ENCODE peak calls at places on chromosome 22, in four cellular contexts. Z is K562, G is A549, H is HepG2. E is an unnamed sample.

GRCh38 chr22:28332410-28332809 is 347.2 kb downstream of the TTC28 start:
- DNase-seq in Z (no peak), H (no peak), G (no peak), E (no peak)

GRCh38 chr22:48520888-48521600 is 1306.6 kb downstream of the BRD1 start:
- DNase-seq in H (no peak), Z (no peak), G (no peak), E (no peak)

GRCh38 chr22:24157783-24158170 is 23.5 kb upstream of the SUSD2 start:
- DNase-seq in G (no peak), H (no peak), Z (no peak), E (no peak)

GRCh38 chr22:50711446-50712340 is 26.3 kb upstream of the ACR start:
- DNase-seq in Z (no peak), G (no peak), H (no peak), E (no peak)

GRCh38 chr22:26812731-26813130 is 155.3 kb downstream of the MIAT start:
- DNase-seq in Z (no peak), H (no peak), G (no peak), E (no peak)

GRCh38 chr22:33796494-33796893 is 123.8 kb downstream of the LARGE1 start:
- DNase-seq in Z (no peak), H (no peak), G (no peak), E (no peak)

GRCh38 chr22:24985824-24986214 is 33.3 kb downstream of the KIAA1671 start:
- DNase-seq in G (no peak), H (peak; percentile 46), Z (no peak), E (no peak)

GRCh38 chr22:30422481-30423295 is 2.9 kb upstream of the MTFP1 start:
- DNase-seq in H (peak; percentile 81), G (peak; percentile 75), Z (peak; percentile 40), E (peak; percentile 46)

GRCh38 chr22:24391836-24392217 is 35.6 kb upstream of the ADORA2A start:
- DNase-seq in G (no peak), Z (no peak), H (no peak), E (no peak)

GRCh38 chr22:45887202-45888131 is 89.5 kb downstream of the WNT7B start:
- DNase-seq in G (no peak), Z (no peak), H (no peak), E (peak; percentile 6)

GRCh38 chr22:48404004-48404403 is 1423.7 kb downstream of the BRD1 start:
- DNase-seq in H (no peak), Z (no peak), G (no peak), E (no peak)

GRCh38 chr22:20946080-20946986 is 20.7 kb upstream of the AIFM3 start:
- DNase-seq in Z (no peak), G (no peak), H (no peak), E (no peak)

GRCh38 chr22:45503816-45504702 is 1.4 kb downstream of the FBLN1 start:
- DNase-seq in G (no peak), H (no peak), Z (no peak), E (peak; percentile 46)

GRCh38 chr22:30636226-30637077 is 871 bp downstream of the SLC35E4 start:
- DNase-seq in Z (no peak), G (no peak), H (no peak), E (peak; percentile 25)

GRCh38 chr22:48242461-48242864 is 1480.0 kb downstream of the TBC1D22A start:
- DNase-seq in H (no peak), G (no peak), Z (no peak), E (no peak)

GRCh38 chr22:31250740-31251330 is 38.7 kb downstream of the LIMK2 start:
- DNase-seq in Z (no peak), H (peak; percentile 87), G (no peak), E (no peak)

GRCh38 chr22:48636746-48637145 is 1190.9 kb downstream of the BRD1 start:
- DNase-seq in Z (no peak), G (no peak), H (no peak), E (no peak)

GRCh38 chr22:24209016-24209415 is 27.7 kb downstream of the SUSD2 start:
- DNase-seq in G (no peak), H (no peak), Z (no peak), E (no peak)

GRCh38 chr22:19571995-19572394 is 47.8 kb upstream of the CLDN5 start:
- DNase-seq in G (no peak), Z (peak; percentile 28), H (no peak), E (no peak)

GRCh38 chr22:20354238-20354975 is 34.5 kb upstream of the DGCR6L start:
- DNase-seq in Z (no peak), H (no peak), G (no peak), E (no peak)

GRCh38 chr22:37818397-37819099 is 4.6 kb upstream of the GALR3 start:
- DNase-seq in G (no peak), H (no peak), Z (no peak), E (peak; percentile 75)

GRCh38 chr22:24994070-24994763 is 41.7 kb downstream of the KIAA1671 start:
- DNase-seq in Z (no peak), G (no peak), H (no peak), E (peak; percentile 64)

GRCh38 chr22:23130697-23131096 is 11.1 kb downstream of the RSPH14 start:
- DNase-seq in Z (peak; percentile 55), G (no peak), H (no peak), E (no peak)

GRCh38 chr22:23133922-23134321 is 7.9 kb downstream of the RSPH14 start:
- DNase-seq in H (no peak), Z (peak; percentile 50), G (no peak), E (no peak)

GRCh38 chr22:23129149-23129548 is 12.6 kb downstream of the RSPH14 start:
- DNase-seq in Z (no peak), H (no peak), G (no peak), E (no peak)

GRCh38 chr22:23131931-23132330 is 9.9 kb downstream of the RSPH14 start:
- DNase-seq in Z (no peak), H (no peak), G (no peak), E (no peak)

DNA sequence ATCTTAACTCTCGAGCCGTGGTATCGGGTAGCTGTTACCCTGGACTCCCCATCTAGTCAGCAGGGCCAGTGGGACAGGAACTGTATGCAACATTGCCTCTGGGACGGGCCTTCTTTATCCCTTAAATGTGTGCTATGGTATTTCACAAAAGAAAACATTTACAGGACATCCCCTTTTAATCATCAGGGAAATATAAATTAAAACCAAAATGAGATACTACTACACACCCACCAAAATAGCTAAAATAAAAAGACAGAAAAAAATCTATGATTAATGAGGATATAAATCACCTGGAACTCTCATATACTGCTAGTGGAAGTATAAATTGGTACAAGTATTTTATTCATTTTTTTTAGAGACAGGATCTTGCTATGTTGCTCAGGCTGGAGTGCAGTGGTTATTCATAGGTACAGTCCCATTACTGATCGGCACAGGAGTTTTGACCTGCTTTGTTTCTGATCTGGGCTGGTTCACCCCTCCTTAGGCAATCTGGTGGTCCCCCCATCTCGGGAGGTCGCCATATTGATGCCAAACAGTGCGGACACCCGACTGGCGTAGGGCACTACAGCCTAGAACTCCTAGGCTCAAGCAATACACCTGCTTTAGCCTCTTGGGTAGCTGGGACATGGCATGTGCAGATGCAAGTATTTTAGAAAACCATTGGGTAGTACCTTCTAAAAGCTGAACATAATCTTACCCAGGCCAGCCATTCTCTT is 9.3 kb downstream of the RSPH14 start:
- DNase-seq in H (no peak), G (no peak), Z (no peak), E (no peak)
- TF ChIP-seq NR3C1 in H (no peak), G (no peak), Z (no peak), E (no peak)

GRCh38 chr22:44459041-44459440 is 39.0 kb downstream of the RTL6 start:
- DNase-seq in H (no peak), G (no peak), Z (no peak), E (no peak)

GRCh38 chr22:44455963-44456358 is 42.1 kb downstream of the RTL6 start:
- DNase-seq in H (no peak), G (no peak), Z (no peak), E (no peak)

GRCh38 chr22:44455151-44455962 is 42.7 kb downstream of the RTL6 start:
- DNase-seq in G (no peak), Z (no peak), H (no peak), E (no peak)

GRCh38 chr22:44458044-44459020 is 39.7 kb downstream of the RTL6 start:
- DNase-seq in H (no peak), G (no peak), Z (no peak), E (no peak)

DNA sequence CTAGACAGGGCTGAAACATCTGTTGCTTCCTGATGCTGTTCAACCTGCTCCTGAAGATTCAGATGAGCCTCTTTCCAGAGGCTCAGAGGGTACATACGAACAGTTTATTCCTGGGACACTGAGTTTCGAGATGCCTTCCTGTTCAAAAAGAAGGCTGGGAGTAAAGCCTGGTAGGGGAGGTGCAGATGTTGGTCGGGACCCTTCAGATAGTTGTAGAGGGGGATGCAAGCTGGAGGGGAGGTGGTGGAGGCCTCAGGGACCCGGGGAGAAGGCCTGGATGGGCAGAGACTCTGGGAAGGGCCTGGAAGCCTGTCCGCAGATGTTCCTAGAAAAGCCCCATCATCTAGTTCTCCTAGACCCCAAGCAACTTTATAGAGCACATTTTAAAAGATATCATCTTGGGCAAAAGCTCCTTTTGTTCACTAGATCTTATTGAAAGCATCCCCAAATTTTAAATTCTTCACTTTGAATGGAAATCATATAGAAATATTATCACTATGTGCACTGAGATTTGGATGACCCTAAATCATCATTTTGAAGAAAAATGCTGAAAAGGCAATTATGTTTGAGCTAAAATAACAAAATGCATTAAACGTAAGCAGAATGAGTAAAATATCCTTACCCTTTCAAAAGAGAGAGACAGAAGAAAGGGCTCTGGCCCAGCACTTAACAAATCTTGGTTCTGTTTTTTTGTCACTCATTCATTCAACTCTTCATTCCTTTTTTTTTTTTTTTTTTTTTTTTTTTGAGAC is 41.2 kb downstream of the RTL6 start:
- DNase-seq in Z (no peak), G (no peak), H (no peak), E (no peak)
- TF ChIP-seq NR3C1 in Z (no peak), G (no peak), H (no peak), E (no peak)

GRCh38 chr22:49643998-49644397 is 183.7 kb downstream of the BRD1 start:
- DNase-seq in H (no peak), G (no peak), Z (no peak), E (no peak)

GRCh38 chr22:49641770-49642313 is 185.8 kb downstream of the BRD1 start:
- DNase-seq in Z (no peak), G (no peak), H (no peak), E (no peak)

GRCh38 chr22:49643466-49643865 is 184.2 kb downstream of the BRD1 start:
- DNase-seq in Z (no peak), G (no peak), H (no peak), E (no peak)

GRCh38 chr22:49642741-49643140 is 184.9 kb downstream of the BRD1 start:
- DNase-seq in H (no peak), G (no peak), Z (no peak), E (no peak)

DNA sequence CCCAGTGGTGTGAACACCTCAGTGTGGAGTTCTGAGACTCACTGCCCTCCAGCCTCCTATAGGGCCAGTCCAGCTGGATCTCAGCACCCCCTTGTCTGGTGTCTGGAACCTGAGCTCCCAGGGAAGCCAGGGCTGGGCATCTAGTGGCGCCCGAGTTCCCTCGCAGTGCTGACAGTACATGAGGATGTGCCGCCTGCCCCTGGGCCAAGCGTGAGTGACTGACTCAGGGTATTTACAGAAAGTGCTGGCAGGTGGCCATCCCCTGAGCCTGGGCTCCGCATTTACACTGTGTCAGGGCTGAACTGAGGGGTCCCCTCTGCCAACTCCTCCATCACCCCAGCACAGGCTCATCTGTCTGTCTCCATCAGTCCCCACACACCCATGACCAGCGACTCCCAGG is 185.3 kb downstream of the BRD1 start:
- DNase-seq in Z (no peak), G (no peak), H (no peak), E (no peak)
- TF ChIP-seq NR3C1 in Z (no peak), G (no peak), H (no peak), E (no peak)

DNA sequence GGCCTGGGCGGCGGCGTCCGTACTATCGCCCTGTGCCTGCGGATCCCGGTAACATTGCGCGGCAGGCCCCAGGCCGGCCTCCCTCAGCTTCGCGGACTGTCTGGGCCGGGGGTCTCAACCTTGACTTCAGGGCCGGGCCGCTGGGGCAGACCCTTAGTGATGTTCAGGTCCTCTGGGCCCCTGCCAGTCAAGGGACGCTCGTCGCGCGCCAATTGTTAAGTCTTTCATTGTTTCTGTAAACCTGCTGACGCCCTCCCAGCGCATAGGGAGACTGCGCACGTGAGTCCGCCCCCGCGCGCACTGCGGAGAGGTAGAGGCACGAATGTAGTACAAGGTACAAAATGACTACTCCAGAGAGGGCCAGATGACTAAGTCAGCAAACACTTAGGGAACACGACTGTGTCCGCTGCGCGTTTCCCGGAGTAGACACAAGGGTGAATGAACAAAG is 451 bp upstream of the HDHD5 start:
- DNase-seq in H (no peak), Z (no peak), G (peak; percentile 13), E (no peak)
- TF ChIP-seq NR3C1 in H (no peak), Z (no peak), G (no peak), E (no peak)

E was measured in WTC11.